ENCODE peak calls at places on chromosomes 12 and 14, in six cellular contexts. P is lower lobe of right lung; V is activated CD8-positive, alpha-beta T cell treated with anti-CD3 and anti-CD28 coated beads for 36 hours; A is fibroblast of lung; C is lung; U is endothelial cell. L is an unnamed sample.

GRCh38 chr14:71583246-71583645 is 349.0 kb upstream of the RGS6 start:
- DNase-seq in U (no peak), C (no peak), V (no peak), P (no peak), A (no peak), L (no peak)

GRCh38 chr14:39382463-39382862 is 49.8 kb downstream of the FBXO33 start:
- DNase-seq in U (no peak), A (no peak), V (no peak), C (no peak), P (no peak), L (no peak)

GRCh38 chr14:77641534-77642341 is 25.3 kb upstream of the SPTLC2 start:
- DNase-seq in U (no peak), C (peak; percentile 70), V (peak; percentile 81), A (peak; percentile 71), P (peak; percentile 89), L (no peak)

GRCh38 chr14:77212097-77212873 is 30.7 kb downstream of the TMEM63C start:
- DNase-seq in V (no peak), P (peak; percentile 3), C (no peak), U (no peak), A (no peak), L (no peak)

GRCh38 chr12:9943244-9943643 is 11.1 kb upstream of the CLEC2A start:
- DNase-seq in V (peak; percentile 39), C (no peak), A (no peak), P (peak; percentile 42), U (no peak), L (no peak)

GRCh38 chr14:100674897-100675618 is 51.6 kb upstream of the DLK1 start:
- DNase-seq in V (no peak), A (no peak), C (no peak), U (no peak), P (no peak), L (no peak)

GRCh38 chr12:6570264-6570887 is 2.3 kb upstream of the NOP2 start:
- DNase-seq in P (peak; percentile 61), V (peak; percentile 73), U (peak; percentile 75), C (no peak), A (peak; percentile 36), L (peak; percentile 84)

GRCh38 chr14:105075364-105076295 is 10.4 kb upstream of the GPR132 start:
- DNase-seq in A (peak; percentile 43), V (peak; percentile 77), U (no peak), C (no peak), P (peak; percentile 64), L (peak; percentile 62)

GRCh38 chr12:104473374-104473983 is 16.7 kb downstream of the CHST11 start:
- DNase-seq in A (no peak), P (no peak), V (peak; percentile 48), C (no peak), U (no peak), L (no peak)

GRCh38 chr14:103624860-103625259 is 4.2 kb upstream of the KLC1 start:
- DNase-seq in V (peak; percentile 38), P (peak; percentile 81), A (peak; percentile 53), U (no peak), C (peak; percentile 71), L (no peak)

GRCh38 chr12:57522887-57523705 is 472 bp downstream of the MBD6 start:
- DNase-seq in V (no peak), P (peak; percentile 86), U (peak; percentile 49), A (peak; percentile 75), C (peak; percentile 76), L (peak; percentile 64)

GRCh38 chr12:6084261-6084968 is 40.1 kb downstream of the VWF start:
- DNase-seq in U (no peak), V (no peak), A (peak; percentile 56), P (no peak), C (no peak), L (peak; percentile 56)

GRCh38 chr14:106013879-106014376 is 487.5 kb downstream of the TMEM121 start:
- DNase-seq in P (no peak), A (no peak), U (no peak), V (peak; percentile 46), C (no peak), L (no peak)

GRCh38 chr14:105317546-105317945 is 3.0 kb downstream of the PACS2 start:
- DNase-seq in V (peak; percentile 32), A (peak; percentile 33), P (no peak), U (no peak), C (no peak), L (no peak)

GRCh38 chr12:109139360-109139759 is 23.0 kb downstream of the ACACB start:
- DNase-seq in V (no peak), C (no peak), A (no peak), P (no peak), U (no peak), L (no peak)

GRCh38 chr14:90287791-90288190 is 31.4 kb downstream of the PSMC1 start:
- DNase-seq in V (no peak), A (no peak), U (no peak), C (no peak), P (no peak), L (no peak)

GRCh38 chr12:34603382-34604035 is 581.2 kb downstream of the ALG10 start:
- DNase-seq in U (no peak), A (no peak), V (no peak), P (no peak), C (no peak), L (no peak)

GRCh38 chr12:12872139-12872933 is 19.0 kb upstream of the GPRC5A start:
- DNase-seq in V (no peak), P (peak; percentile 55), U (no peak), C (peak; percentile 57), A (peak; percentile 64), L (no peak)

GRCh38 chr12:48454675-48455074 is 17.7 kb upstream of the ANP32D start:
- DNase-seq in P (no peak), U (no peak), C (no peak), V (no peak), A (no peak), L (no peak)

GRCh38 chr12:20188930-20189653 is 179.2 kb upstream of the PDE3A start:
- DNase-seq in V (no peak), C (no peak), P (no peak), A (peak; percentile 52), U (no peak), L (no peak)

GRCh38 chr12:11623382-11623781 is 26.1 kb upstream of the ETV6 start:
- DNase-seq in C (no peak), U (no peak), V (no peak), P (no peak), A (no peak), L (no peak)

GRCh38 chr12:48717252-48717695 is 767 bp upstream of the CCNT1 start:
- DNase-seq in U (no peak), P (no peak), C (no peak), V (no peak), A (peak; percentile 23), L (no peak)

GRCh38 chr14:28767851-28768548 is 1.4 kb downstream of the FOXG1 start:
- DNase-seq in P (no peak), C (no peak), A (no peak), U (peak; percentile 37), V (peak; percentile 12), L (peak; percentile 49)

GRCh38 chr14:62373889-62374394 is 611.7 kb downstream of the SNAPC1 start:
- DNase-seq in U (no peak), C (no peak), P (no peak), A (no peak), V (no peak), L (no peak)

GRCh38 chr12:101414533-101415119 is 7.1 kb upstream of the ARL1 start:
- DNase-seq in A (peak; percentile 78), V (peak; percentile 35), C (peak; percentile 35), P (no peak), U (peak; percentile 55), L (no peak)

GRCh38 chr12:19074700-19075099 is 54.8 kb upstream of the PLEKHA5 start:
- DNase-seq in C (no peak), V (no peak), U (no peak), A (peak; percentile 15), P (no peak), L (no peak)

GRCh38 chr12:111411187-111411764 is 5.6 kb downstream of the SH2B3 start:
- DNase-seq in A (no peak), V (peak; percentile 42), U (no peak), C (no peak), P (no peak), L (no peak)

GRCh38 chr12:79373896-79374499 is 316.8 kb downstream of the PAWR start:
- DNase-seq in P (no peak), V (peak; percentile 22), C (no peak), A (peak; percentile 41), U (peak; percentile 77), L (peak; percentile 74)
- TF ChIP-seq CTCF in P (peak; percentile 57), V (peak; percentile 54), C (peak; percentile 12), A (peak; percentile 87), U (peak; percentile 76), L (peak; percentile 79)

GRCh38 chr12:117236456-117237001 is 46.3 kb upstream of the FBXO21 start:
- DNase-seq in U (peak; percentile 91), P (peak; percentile 87), C (peak; percentile 78), A (peak; percentile 48), V (peak; percentile 93), L (peak; percentile 99)
- TF ChIP-seq CTCF in U (peak; percentile 96), P (peak; percentile 82), C (no peak), A (peak; percentile 67), V (peak; percentile 89), L (peak; percentile 97)

DNA sequence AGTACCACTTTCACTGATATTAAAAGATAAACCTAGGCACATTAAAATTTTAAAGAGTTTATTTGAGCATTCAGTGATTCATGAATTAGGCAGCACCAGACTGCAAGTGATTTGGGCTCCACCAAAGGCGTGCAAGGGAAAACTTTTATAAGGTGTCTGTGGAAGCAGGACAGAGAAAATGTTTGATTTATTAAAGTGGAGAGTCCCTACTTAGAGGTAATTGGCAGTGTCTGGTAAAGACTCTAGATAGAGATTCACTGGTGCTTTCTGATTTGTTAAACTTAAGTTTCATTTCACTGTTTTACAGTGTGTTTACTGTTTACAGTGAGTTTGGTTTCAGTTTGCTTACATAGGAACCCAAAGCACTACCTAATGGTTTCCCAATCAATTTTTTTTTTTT is 72.8 kb downstream of the ANKS1B start:
- DNase-seq in V (no peak), C (no peak), U (no peak), P (no peak), A (no peak), L (no peak)
- TF ChIP-seq CTCF in V (no peak), C (no peak), U (no peak), P (no peak), A (no peak), L (no peak)

GRCh38 chr12:15152864-15153263 is 68.4 kb downstream of the RERG start:
- DNase-seq in A (peak; percentile 83), P (no peak), C (no peak), U (no peak), V (no peak), L (no peak)

GRCh38 chr12:15151141-15152091 is 69.8 kb downstream of the RERG start:
- DNase-seq in P (no peak), U (no peak), C (no peak), V (no peak), A (peak; percentile 66), L (no peak)

GRCh38 chr12:15154108-15154507 is 67.1 kb downstream of the RERG start:
- DNase-seq in C (no peak), U (no peak), A (no peak), P (no peak), V (no peak), L (no peak)

GRCh38 chr12:15155271-15155670 is 65.9 kb downstream of the RERG start:
- DNase-seq in C (no peak), V (no peak), A (no peak), U (no peak), P (no peak), L (no peak)

DNA sequence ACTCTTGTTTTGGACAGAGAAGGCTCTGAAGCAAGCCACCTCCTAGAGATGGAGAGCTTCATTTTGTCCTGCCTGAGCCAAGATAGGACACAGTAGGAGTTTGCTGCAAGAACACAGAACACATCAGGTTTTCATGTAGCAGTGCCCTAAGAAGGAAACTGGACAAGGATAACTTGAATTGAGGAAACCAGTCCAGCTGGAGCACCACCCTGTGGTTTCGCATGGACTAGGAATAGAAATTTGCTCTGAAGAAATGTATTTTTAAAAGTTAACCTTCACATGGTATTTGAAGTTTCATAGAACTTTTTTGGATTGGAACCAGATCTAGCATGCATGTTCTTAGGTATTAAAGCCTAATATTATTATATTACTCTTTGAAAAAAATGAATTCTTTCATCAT is 68.8 kb downstream of the RERG start:
- DNase-seq in A (peak; percentile 52), U (no peak), P (no peak), C (no peak), V (no peak), L (no peak)
- TF ChIP-seq CTCF in A (peak; percentile 59), U (no peak), P (peak; percentile 23), C (no peak), V (no peak), L (no peak)

L was measured in glutamatergic neuron.